ENCODE peak calls at places on chromosomes 11 and 22, in nine cellular contexts. M, G, T, E, H, X, D, V and K are unnamed samples.

GRCh38 chr11:69546735-69547370 is 65.4 kb downstream of the LINC01488 start:
- DNase-seq in M (no peak), G (no peak), T (no peak), E (no peak), H (peak; percentile 17), X (no peak), D (peak; percentile 19), V (no peak), K (no peak)

GRCh38 chr11:65445604-65446445 is 23.2 kb downstream of the NEAT1 start:
- DNase-seq in M (no peak), G (no peak), T (peak; percentile 37), E (peak; percentile 85), H (no peak), X (peak; percentile 67), D (no peak), V (no peak), K (peak; percentile 58)

GRCh38 chr22:38148252-38148651 is 33.4 kb downstream of the PLA2G6 start:
- DNase-seq in M (no peak), G (no peak), T (peak; percentile 66), E (no peak), H (no peak), X (peak; percentile 58), D (no peak), V (no peak), K (no peak)

GRCh38 chr11:6646631-6647281 is 8.9 kb downstream of the DCHS1 start:
- DNase-seq in M (no peak), G (peak; percentile 41), T (peak; percentile 60), E (no peak), H (no peak), X (peak; percentile 84), D (no peak), V (no peak), K (no peak)

GRCh38 chr11:118792642-118793124 is 1.7 kb upstream of the DDX6 start:
- DNase-seq in M (peak; percentile 93), G (peak; percentile 54), T (peak; percentile 94), E (no peak), H (peak; percentile 66), X (peak; percentile 85), D (peak; percentile 91), V (no peak), K (peak; percentile 89)

GRCh38 chr11:47889714-47890441 is 41.7 kb upstream of the NUP160 start:
- DNase-seq in M (no peak), G (no peak), T (no peak), E (no peak), H (no peak), X (no peak), D (no peak), V (no peak), K (no peak)

GRCh38 chr11:16987205-16987568 is 27.0 kb downstream of the PLEKHA7 start:
- DNase-seq in M (peak; percentile 73), G (peak; percentile 61), T (no peak), E (no peak), H (no peak), X (no peak), D (peak; percentile 65), V (no peak), K (no peak)

GRCh38 chr11:95674669-95675358 is 114.8 kb downstream of the FAM76B start:
- DNase-seq in M (no peak), G (no peak), T (no peak), E (no peak), H (no peak), X (no peak), D (no peak), V (no peak), K (no peak)

GRCh38 chr22:22944268-22944985 is 56.8 kb downstream of the IGLL5 start:
- DNase-seq in M (peak; percentile 27), G (no peak), T (no peak), E (no peak), H (no peak), X (no peak), D (no peak), V (no peak), K (no peak)

GRCh38 chr22:22942511-22943329 is 55.1 kb downstream of the IGLL5 start:
- DNase-seq in M (peak; percentile 82), G (peak; percentile 88), T (peak; percentile 51), E (no peak), H (peak; percentile 71), X (peak; percentile 49), D (peak; percentile 68), V (no peak), K (peak; percentile 82)

GRCh38 chr22:22941831-22942510 is 54.4 kb downstream of the IGLL5 start:
- DNase-seq in M (peak; percentile 23), G (no peak), T (no peak), E (no peak), H (no peak), X (no peak), D (peak; percentile 26), V (no peak), K (peak; percentile 46)

GRCh38 chr22:22945195-22945594 is 57.6 kb downstream of the IGLL5 start:
- DNase-seq in M (no peak), G (no peak), T (no peak), E (no peak), H (no peak), X (no peak), D (no peak), V (no peak), K (no peak)

DNA sequence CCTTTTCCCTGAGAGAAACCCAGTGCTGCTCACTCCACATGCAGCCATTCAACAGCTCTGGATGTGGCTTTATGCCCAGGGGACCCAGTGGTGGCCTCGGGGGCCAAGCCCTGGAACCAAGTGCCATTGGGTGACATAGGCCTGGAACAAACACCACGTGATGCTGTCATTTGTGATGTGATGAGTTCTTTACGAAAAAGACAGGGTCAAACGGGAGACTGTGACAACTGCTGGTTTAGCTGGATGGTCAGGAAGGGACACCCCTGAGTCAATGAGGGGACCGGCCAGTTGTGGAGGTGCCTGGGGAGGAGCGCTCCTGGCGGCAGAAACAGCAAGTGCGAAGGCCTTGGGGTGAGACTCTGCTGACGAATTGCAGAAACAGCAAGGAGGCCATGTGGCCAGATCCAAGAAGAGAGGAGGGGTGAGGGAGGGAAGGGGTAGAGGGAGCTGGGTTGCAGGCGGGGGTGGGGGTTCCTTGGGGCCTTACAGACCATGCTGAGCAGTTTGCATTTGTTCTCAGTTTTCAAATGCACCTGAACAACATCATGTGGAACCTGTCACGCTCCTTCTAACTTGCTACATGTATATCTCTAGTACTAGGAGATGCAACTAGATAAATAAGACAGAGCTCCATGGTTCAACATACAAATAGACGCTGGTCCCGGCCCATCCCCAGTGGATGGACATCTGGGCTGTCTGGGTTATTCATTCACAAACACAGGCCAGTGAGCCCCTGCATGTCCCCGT is 56.1 kb downstream of the IGLL5 start:
- DNase-seq in M (peak; percentile 33), G (no peak), T (no peak), E (no peak), H (no peak), X (no peak), D (no peak), V (no peak), K (peak; percentile 27)
- TF ChIP-seq CTCF in M (peak; percentile 21), G (no peak), T (no peak), E (no peak), H (no peak), X (no peak), D (no peak), V (no peak), K (no peak)

DNA sequence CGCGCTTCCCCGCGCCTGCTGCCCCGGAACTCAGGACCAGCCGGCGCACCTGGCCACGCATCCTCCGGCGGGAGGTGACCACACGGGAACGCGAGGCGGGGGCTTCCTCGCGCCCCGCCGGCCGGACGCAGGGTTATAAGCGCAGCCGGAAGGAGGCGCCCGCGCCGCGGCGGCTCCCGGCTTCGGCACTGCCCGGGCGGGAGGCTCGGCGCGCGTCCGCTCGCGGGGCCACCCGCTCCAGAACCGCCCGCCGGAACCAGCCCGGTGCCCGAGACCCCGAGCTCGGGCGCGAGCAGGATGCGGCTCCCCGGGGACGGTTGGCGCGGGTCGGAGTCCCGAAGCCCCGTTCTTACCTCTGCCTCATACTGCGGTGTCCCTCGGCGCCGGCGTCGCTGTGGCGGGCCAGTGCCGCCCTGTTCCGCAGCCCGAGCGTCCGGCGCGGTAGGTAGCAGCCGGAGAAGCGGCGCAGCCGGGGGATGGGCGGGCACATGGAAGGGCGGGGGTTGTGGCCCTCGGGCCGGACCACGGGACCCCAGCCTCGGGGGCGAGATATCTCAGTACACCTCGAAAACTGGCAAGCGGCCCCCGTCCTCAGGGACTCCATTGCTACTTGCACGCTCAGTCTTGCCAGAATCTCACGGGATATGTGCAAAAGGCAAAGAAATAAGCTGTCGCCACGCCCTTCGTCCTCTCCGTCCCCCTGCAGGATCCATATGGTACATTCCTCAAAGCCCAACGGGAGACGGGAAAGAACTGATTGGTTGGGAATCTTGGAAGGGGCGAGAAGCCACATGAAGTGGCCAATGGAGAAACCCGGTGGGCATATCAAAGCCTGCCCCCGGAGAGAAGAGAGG is 23.1 kb downstream of the MICAL3 start:
- DNase-seq in M (peak; percentile 95), G (peak; percentile 88), T (peak; percentile 99), E (peak; percentile 95), H (peak; percentile 87), X (peak; percentile 99), D (peak; percentile 95), V (peak; percentile 81), K (no peak)
- TF ChIP-seq CTCF in M (peak; percentile 65), G (no peak), T (peak; percentile 73), E (peak; percentile 64), H (peak; percentile 36), X (peak; percentile 34), D (peak; percentile 22), V (peak; percentile 77), K (peak; percentile 52)

DNA sequence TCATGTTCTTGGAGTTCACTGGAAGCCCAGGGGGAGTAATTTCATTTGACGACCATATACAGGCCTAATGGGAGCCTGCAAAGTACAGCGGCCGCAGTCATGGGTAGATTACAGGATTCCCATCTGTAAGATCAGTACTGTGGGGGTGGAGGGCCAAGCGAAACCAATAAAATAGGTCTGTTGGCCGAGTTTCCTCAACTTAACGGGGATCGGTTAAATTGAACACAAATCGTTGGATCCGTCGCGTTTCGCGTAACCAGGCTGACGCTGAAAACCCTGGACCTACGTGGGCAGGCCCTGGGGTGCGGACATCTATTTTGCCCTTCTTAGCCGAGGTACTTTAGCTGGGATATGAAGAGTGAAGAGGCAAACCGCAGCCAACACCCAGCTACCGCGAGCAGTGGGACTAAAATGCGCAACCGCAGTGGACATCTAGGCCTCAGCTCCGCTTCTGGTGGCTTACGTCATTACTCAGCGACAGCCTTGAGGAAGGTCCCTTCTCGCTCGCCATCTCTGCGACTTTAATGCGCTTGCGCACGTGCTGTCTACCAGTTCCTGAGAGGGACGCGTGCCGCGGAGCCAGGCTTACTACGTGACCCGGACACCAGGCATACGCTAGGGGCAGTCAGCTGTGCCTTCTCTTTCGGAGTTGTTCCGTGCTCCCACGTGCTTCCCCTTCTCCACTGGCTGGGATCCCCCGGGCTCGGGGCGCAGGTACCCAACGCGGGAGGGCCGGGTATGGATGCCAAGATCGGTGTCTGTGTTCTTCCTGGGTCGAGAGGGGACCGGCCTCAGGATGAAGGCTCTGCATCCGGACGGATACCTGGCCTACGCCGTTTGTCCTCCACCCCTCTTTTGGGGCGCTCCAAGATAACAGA is at the start of gene NAT10:
- DNase-seq in M (peak; percentile 97), G (peak; percentile 96), T (peak; percentile 99), E (peak; percentile 99), H (peak; percentile 98), X (peak; percentile 99), D (peak; percentile 99), V (peak; percentile 97), K (peak; percentile 100)
- TF ChIP-seq CTCF in M (peak; percentile 27), G (no peak), T (no peak), E (peak; percentile 16), H (peak; percentile 27), X (peak; percentile 19), D (no peak), V (no peak), K (peak; percentile 22)

GRCh38 chr11:98566978-98567377 is 453.8 kb upstream of the CNTN5 start:
- DNase-seq in M (no peak), G (no peak), T (no peak), E (no peak), H (no peak), X (no peak), D (no peak), V (no peak), K (no peak)

GRCh38 chr11:98568011-98568410 is 452.7 kb upstream of the CNTN5 start:
- DNase-seq in M (no peak), G (no peak), T (no peak), E (no peak), H (no peak), X (no peak), D (no peak), V (no peak), K (no peak)

DNA sequence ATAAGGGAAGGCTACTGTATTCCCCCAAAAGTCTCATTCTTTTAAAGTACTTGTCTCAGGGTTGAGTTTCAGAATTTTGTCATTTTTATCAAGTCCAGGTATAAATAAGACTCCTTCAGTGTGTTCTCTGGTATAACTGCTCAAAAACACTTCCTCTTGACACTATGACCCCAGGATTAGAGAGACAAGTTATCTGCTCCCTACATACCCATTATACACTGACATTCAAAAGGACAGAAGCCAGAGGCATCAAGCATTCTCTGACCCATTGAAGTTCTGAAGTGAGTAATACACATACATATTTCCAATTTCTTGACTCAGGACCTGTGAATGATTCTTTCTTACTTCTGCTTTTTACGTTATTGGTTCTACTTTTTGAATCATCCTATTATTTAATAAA is 447.8 kb upstream of the CNTN5 start:
- DNase-seq in M (no peak), G (no peak), T (no peak), E (no peak), H (no peak), X (no peak), D (no peak), V (no peak), K (no peak)
- TF ChIP-seq CTCF in M (no peak), G (no peak), T (no peak), E (no peak), H (no peak), X (no peak), D (no peak), V (no peak), K (no peak)